ENCODE peak calls at places on chromosomes 4 and X, in six cellular contexts. S, V, G, Z, E and W are unnamed samples.

GRCh38 chr4:78864405-78865024 is 74.7 kb downstream of the PAQR3 start:
- DNase-seq in S (peak), V (peak), G (no peak), Z (peak), E (peak), W (no peak)

GRCh38 chr4:87416965-87417364 is 5.4 kb upstream of the NUDT9 start:
- DNase-seq in S (no peak), V (no peak), G (no peak), Z (no peak), E (no peak), W (no peak)

GRCh38 chrX:40096395-40097091 is 1.2 kb downstream of the BCOR start:
- DNase-seq in S (peak), V (no peak), G (no peak), Z (no peak), E (peak), W (no peak)

GRCh38 chr4:127214001-127214400 is 418.8 kb upstream of the INTU start:
- DNase-seq in S (peak), V (no peak), G (no peak), Z (peak), E (no peak), W (no peak)

GRCh38 chrX:98523026-98523425 is 1639.3 kb downstream of the RPA4 start:
- DNase-seq in S (no peak), V (no peak), G (no peak), Z (no peak), E (no peak), W (no peak)

GRCh38 chr4:104262678-104263077 is 232.0 kb downstream of the CXXC4 start:
- DNase-seq in S (no peak), V (no peak), G (no peak), Z (no peak), E (no peak), W (no peak)

GRCh38 chr4:185488650-185489049 is 17.1 kb upstream of the CCDC110 start:
- DNase-seq in S (no peak), V (no peak), G (no peak), Z (no peak), E (no peak), W (no peak)

GRCh38 chr4:153249199-153250154 is 45.2 kb downstream of the TRIM2 start:
- DNase-seq in S (peak), V (peak), G (no peak), Z (peak), E (peak), W (peak)

GRCh38 chr4:186536285-186536684 is 19.1 kb downstream of the MTNR1A start:
- DNase-seq in S (no peak), V (no peak), G (no peak), Z (no peak), E (no peak), W (no peak)

GRCh38 chr4:829291-829690 is 3.4 kb upstream of the CPLX1 start:
- DNase-seq in S (no peak), V (no peak), G (no peak), Z (no peak), E (no peak), W (no peak)

GRCh38 chr4:1047106-1047975 is 35.9 kb downstream of the FGFRL1 start:
- DNase-seq in S (peak), V (no peak), G (peak), Z (no peak), E (peak), W (peak)

DNA sequence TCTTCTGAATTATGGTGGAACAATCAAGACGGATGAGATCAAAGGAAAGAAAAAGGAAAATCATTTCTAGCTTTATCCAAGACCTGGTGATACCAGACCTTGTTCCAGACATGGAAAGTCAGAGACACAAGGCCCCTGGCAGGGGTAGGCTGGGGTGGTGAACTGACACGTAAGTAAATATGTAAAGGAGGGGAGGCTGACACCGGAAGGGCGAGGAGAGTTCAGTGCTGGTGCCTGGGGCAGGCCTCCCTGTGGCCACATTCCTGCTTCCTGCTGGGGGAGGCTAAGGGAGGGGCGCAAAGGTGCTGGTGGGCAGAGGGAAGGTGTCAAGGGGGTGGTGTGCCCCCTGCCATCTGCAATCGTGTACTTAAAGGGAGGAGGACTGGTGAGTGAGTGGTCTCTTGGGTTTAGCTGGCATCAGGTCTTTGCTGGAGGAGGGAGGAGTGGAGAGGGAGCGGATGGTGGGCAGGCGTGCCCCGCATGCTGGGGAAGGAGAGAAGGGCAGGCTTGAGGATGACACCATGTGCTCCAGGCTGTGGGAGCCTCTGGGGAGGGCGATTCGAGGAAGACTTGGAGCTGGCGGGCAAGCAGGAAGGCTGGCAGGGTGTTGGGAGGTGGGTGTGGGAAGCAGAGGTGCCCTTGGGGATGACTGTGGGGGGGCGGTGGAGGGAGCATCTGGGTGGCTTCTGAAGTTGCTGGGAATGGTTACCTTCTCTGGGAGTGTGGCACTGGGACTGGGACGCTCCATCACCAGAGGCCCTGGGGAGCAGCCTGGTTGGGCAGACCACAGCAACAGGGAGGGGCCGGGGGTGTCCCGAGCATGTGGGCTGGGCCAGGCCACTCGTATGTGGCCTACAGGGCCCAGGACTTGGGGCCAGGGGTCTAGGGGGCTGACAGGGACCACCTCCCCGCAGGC is 30.6 kb upstream of the AFAP1 start:
- DNase-seq in S (peak), V (no peak), G (no peak), Z (no peak), E (peak), W (no peak)
- H3K4me3 ChIP-seq in S (no peak), V (no peak), G (no peak), Z (no peak), E (peak), W (no peak)

GRCh38 chr4:3145251-3145908 is 70.9 kb downstream of the HTT start:
- DNase-seq in S (no peak), V (peak), G (no peak), Z (no peak), E (peak), W (no peak)
- TF ChIP-seq CTCF in S (peak), V (peak), G (no peak), Z (no peak), E (peak), W (no peak)

GRCh38 chr4:123589361-123589760 is 192.8 kb downstream of the SPRY1 start:
- DNase-seq in S (no peak), V (no peak), G (no peak), Z (no peak), E (no peak), W (no peak)

GRCh38 chr4:123585111-123585510 is 188.5 kb downstream of the SPRY1 start:
- DNase-seq in S (no peak), V (no peak), G (no peak), Z (no peak), E (no peak), W (no peak)

GRCh38 chr4:123591875-123592274 is 195.3 kb downstream of the SPRY1 start:
- DNase-seq in S (no peak), V (no peak), G (no peak), Z (no peak), E (no peak), W (no peak)

GRCh38 chr4:123588631-123589223 is 192.1 kb downstream of the SPRY1 start:
- DNase-seq in S (no peak), V (no peak), G (no peak), Z (no peak), E (peak), W (no peak)

DNA sequence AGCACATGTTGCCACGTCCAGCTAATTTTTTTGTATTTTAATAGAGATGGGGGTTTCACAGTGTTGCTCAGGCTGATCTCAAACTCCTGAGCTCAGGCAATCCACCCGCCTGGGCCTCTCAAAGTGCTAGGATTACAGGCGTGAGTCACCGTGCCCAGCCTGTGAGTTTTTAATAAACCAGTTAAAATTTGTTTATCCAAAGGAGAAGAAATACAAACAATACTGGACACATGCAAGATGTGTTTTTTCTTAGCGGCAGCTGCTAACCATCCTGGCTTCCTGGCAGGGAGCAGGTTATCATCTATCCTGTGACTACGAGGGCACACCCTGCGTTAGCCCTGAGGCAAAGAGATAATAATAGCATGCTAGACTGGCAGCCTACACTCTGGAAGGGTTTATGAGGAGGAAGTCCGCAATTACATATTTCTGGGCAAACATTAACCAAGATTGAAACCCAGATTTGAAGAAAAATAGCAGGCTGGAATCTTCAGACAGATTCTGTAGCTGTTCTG is 191.4 kb downstream of the SPRY1 start:
- DNase-seq in S (peak), V (no peak), G (no peak), Z (peak), E (peak), W (peak)
- H3K4me3 ChIP-seq in S (no peak), V (no peak), G (peak), Z (no peak), E (no peak), W (no peak)

GRCh38 chr4:103097112-103097511 is 2.5 kb downstream of the BDH2 start:
- DNase-seq in S (no peak), V (no peak), G (no peak), Z (no peak), E (no peak), W (no peak)

GRCh38 chr4:103086565-103086964 is 10.0 kb upstream of the SLC9B2 start:
- DNase-seq in S (no peak), V (no peak), G (no peak), Z (no peak), E (no peak), W (no peak)

GRCh38 chr4:103092245-103092644 is 7.4 kb downstream of the BDH2 start:
- DNase-seq in S (no peak), V (no peak), G (no peak), Z (no peak), E (peak), W (no peak)

GRCh38 chr4:103095080-103095479 is 4.6 kb downstream of the BDH2 start:
- DNase-seq in S (no peak), V (no peak), G (no peak), Z (no peak), E (no peak), W (no peak)

DNA sequence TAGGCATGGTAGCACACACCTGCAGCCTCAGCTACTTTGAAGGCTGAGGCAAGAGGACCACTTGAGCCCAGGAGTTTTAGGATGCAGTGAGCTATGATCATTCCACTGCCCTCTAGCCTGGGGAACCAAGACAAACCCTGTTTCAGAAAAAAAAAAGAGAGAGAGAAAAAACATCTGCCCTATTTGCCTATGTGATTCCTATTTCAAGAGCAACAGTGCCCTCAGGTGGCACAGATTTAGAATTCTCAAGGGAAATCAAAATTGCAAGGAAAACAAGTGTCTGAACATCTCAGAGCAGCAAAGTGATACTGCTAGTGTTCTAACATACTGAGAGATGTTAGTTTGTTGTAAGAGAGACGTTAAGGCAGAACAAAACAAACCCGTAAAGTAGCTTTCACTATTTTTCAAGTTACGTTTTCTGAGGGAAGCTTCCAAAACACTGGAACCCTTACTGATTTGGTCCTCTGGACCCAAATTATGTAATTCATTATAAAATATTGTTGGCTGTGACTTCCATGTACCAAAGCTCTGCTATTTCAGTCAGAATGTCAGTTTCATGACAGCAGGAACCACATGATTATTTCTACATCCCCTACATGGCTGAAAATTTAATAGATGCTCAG is 7.9 kb downstream of the BDH2 start:
- DNase-seq in S (peak), V (peak), G (no peak), Z (no peak), E (peak), W (no peak)
- TF ChIP-seq CTCF in S (peak), V (peak), G (peak), Z (no peak), E (peak), W (peak)

GRCh38 chr4:176409627-176410026 is 89.9 kb downstream of the SPCS3 start:
- DNase-seq in S (no peak), V (peak), G (no peak), Z (no peak), E (peak), W (no peak)

GRCh38 chr4:176413171-176413570 is 93.4 kb downstream of the SPCS3 start:
- DNase-seq in S (no peak), V (no peak), G (no peak), Z (no peak), E (no peak), W (no peak)
- H3K4me3 ChIP-seq in S (no peak), V (no peak), G (no peak), Z (no peak), E (no peak), W (no peak)